ENCODE peak calls at places on chromosomes 11 and 22, in eight cellular contexts. Y is AG04450, C is neural progenitor cell, T is brain microvascular endothelial cell, E is GM12864, U is GM23338, R is mucosa of descending colon, L is NB4. F is an unnamed sample.
A peak's percentile ranks its signal among the peaks of the same experiment; 100 is the strongest.

GRCh38 chr11:107576497-107577086 is 11.1 kb upstream of the ALKBH8 start:
- DNase-seq in T (peak; percentile 53), L (peak; percentile 48), U (peak; percentile 74), C (peak; percentile 55), E (no peak), Y (no peak), R (no peak), F (peak; percentile 59)

GRCh38 chr22:50118557-50119168 is 28.9 kb downstream of the MOV10L1 start:
- DNase-seq in Y (peak; percentile 90), R (no peak), T (peak; percentile 99), L (peak; percentile 63), U (no peak), C (no peak), E (no peak), F (no peak)

GRCh38 chr11:62665630-62666258 is 632 bp downstream of the CSKMT start:
- DNase-seq in R (peak; percentile 74), U (peak; percentile 42), T (peak; percentile 52), C (peak; percentile 73), E (no peak), L (peak; percentile 73), Y (no peak), F (no peak)

GRCh38 chr11:95904009-95904650 is 19.8 kb downstream of the MTMR2 start:
- DNase-seq in E (no peak), T (no peak), L (no peak), Y (no peak), U (peak; percentile 35), R (no peak), C (peak; percentile 59), F (no peak)

GRCh38 chr11:43268786-43269185 is 43.0 kb upstream of the API5 start:
- DNase-seq in R (no peak), E (no peak), C (peak; percentile 7), U (peak; percentile 25), Y (no peak), L (no peak), T (no peak), F (no peak)

GRCh38 chr11:113593698-113594308 is 112.3 kb downstream of the TMPRSS5 start:
- DNase-seq in R (no peak), U (no peak), L (peak; percentile 47), C (no peak), Y (no peak), T (no peak), E (no peak), F (no peak)

GRCh38 chr11:46967962-46968361 is 31.4 kb downstream of the CSTPP1 start:
- DNase-seq in C (no peak), R (no peak), T (no peak), U (peak; percentile 13), Y (no peak), E (no peak), L (no peak), F (no peak)

GRCh38 chr11:9759519-9760179 is 95.8 kb downstream of the SWAP70 start:
- DNase-seq in R (peak; percentile 79), L (peak; percentile 99), C (no peak), Y (peak; percentile 99), U (no peak), E (no peak), T (peak; percentile 100), F (no peak)

GRCh38 chr11:99814738-99815137 is 794.0 kb downstream of the CNTN5 start:
- DNase-seq in U (peak; percentile 34), R (no peak), Y (no peak), E (no peak), C (no peak), T (no peak), L (no peak), F (no peak)

GRCh38 chr11:100831929-100832480 is 144.9 kb downstream of the ARHGAP42 start:
- DNase-seq in C (no peak), E (no peak), U (no peak), T (peak; percentile 4), R (no peak), L (no peak), Y (no peak), F (no peak)

GRCh38 chr11:125569913-125570621 is 790 bp downstream of the EI24 start:
- DNase-seq in C (peak; percentile 12), E (no peak), T (no peak), L (peak; percentile 14), Y (no peak), R (no peak), U (peak; percentile 4), F (no peak)

GRCh38 chr11:128415539-128415938 is 171.8 kb downstream of the ETS1 start:
- DNase-seq in Y (no peak), T (peak; percentile 60), R (no peak), E (no peak), U (no peak), L (no peak), C (no peak), F (no peak)

GRCh38 chr11:79362358-79362757 is 78.5 kb downstream of the TENM4 start:
- DNase-seq in Y (no peak), U (no peak), C (no peak), L (no peak), T (no peak), R (no peak), E (no peak), F (no peak)

GRCh38 chr11:132123854-132124835 is 753.7 kb downstream of the NTM start:
- DNase-seq in T (no peak), R (no peak), U (peak; percentile 71), L (no peak), C (no peak), Y (no peak), E (peak; percentile 15), F (no peak)

GRCh38 chr11:41189711-41190477 is 269.6 kb downstream of the LRRC4C start:
- DNase-seq in L (no peak), C (peak; percentile 40), E (no peak), T (no peak), U (no peak), Y (no peak), R (no peak), F (no peak)

GRCh38 chr11:106815209-106815608 is 203.1 kb downstream of the GUCY1A2 start:
- DNase-seq in R (no peak), U (no peak), T (no peak), Y (no peak), L (no peak), E (no peak), C (no peak), F (no peak)

GRCh38 chr11:64765291-64765803 is 5.6 kb upstream of the PYGM start:
- DNase-seq in Y (no peak), E (no peak), U (peak; percentile 80), T (no peak), R (peak; percentile 27), L (no peak), C (peak; percentile 45), F (peak; percentile 33)

GRCh38 chr11:30106222-30106621 is 89.4 kb upstream of the KCNA4 start:
- DNase-seq in L (no peak), T (no peak), Y (no peak), E (no peak), C (no peak), R (no peak), U (no peak), F (no peak)

GRCh38 chr11:70077411-70078094 is 564 bp upstream of the ANO1 start:
- DNase-seq in Y (no peak), U (peak; percentile 40), L (no peak), R (peak; percentile 13), T (no peak), C (no peak), E (no peak), F (no peak)

GRCh38 chr11:86279713-86280112 is 22.3 kb upstream of the HIKESHI start:
- DNase-seq in E (no peak), C (no peak), U (no peak), T (no peak), Y (no peak), L (no peak), R (no peak), F (no peak)

GRCh38 chr11:65576232-65576866 is 496 bp downstream of the EHBP1L1 start:
- DNase-seq in Y (no peak), R (no peak), E (no peak), T (no peak), U (no peak), L (peak; percentile 39), C (no peak), F (no peak)

GRCh38 chr11:97259884-97260283 is 870.1 kb downstream of the JRKL start:
- DNase-seq in Y (no peak), R (no peak), U (peak; percentile 16), C (no peak), E (no peak), L (no peak), T (no peak), F (no peak)
- TF ChIP-seq CTCF in Y (no peak), R (no peak), U (no peak), C (peak; percentile 14), E (no peak), L (no peak), T (peak; percentile 3), F (no peak)

GRCh38 chr22:44595841-44596341 is 97.9 kb upstream of the RTL6 start:
- DNase-seq in U (no peak), C (no peak), Y (no peak), T (no peak), L (peak; percentile 55), R (no peak), E (no peak), F (peak; percentile 79)
- TF ChIP-seq CTCF in U (no peak), C (no peak), Y (no peak), T (no peak), L (no peak), R (no peak), E (no peak), F (no peak)

DNA sequence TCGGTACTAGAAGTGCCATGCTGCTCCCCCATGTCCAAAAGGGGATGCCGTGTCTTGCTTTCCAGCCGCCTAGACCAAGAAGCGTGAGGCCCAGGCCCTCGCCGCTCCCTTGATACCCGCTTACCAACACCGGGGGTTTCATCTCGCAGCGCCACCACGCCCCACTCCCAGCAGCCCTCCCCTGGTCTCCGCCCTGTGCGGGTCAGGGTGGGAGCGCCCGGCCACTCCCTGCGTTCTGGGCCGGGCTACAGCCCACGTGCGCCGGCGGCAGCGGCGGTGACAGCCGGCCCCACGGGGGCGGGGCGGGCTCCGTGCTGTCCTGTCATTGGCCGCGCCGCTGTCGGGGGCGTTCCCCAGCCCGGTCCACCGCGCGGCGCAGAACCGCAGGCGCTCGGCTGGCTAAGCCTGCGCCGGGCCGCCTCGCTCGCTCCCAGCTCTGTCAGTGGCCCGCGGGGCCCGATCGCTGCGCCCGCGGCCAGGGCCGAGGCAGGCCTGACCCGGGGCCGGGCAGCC is at the start of gene MICAL2:
- DNase-seq in T (peak; percentile 78), E (peak; percentile 29), U (peak; percentile 91), Y (peak; percentile 57), C (peak; percentile 96), L (peak; percentile 91), R (peak; percentile 95), F (peak; percentile 93)
- TF ChIP-seq CTCF in T (no peak), E (no peak), U (no peak), Y (no peak), C (no peak), L (no peak), R (no peak), F (no peak)

GRCh38 chr11:87878373-87878779 is 296.9 kb downstream of the RAB38 start:
- DNase-seq in E (no peak), L (peak; percentile 44), Y (peak; percentile 16), R (no peak), C (peak; percentile 50), U (peak; percentile 63), T (peak; percentile 64), F (no peak)
- TF ChIP-seq CTCF in E (peak; percentile 39), L (peak; percentile 35), Y (peak; percentile 61), R (no peak), C (peak; percentile 69), U (peak; percentile 59), T (peak; percentile 71), F (peak; percentile 41)